ENCODE peak calls at places on chromosomes 12 and 14, in six cellular contexts. E is T-helper 9 cell; U is stimulated activated CD4-positive, alpha-beta T cell treated with anti-CD3 and anti-CD28 coated beads, Interleukin-1b, Interleukin-23, amount 100 ng/mL, for 48 hours; A is neuronal stem cell; I is retina; Z is ELR. F is an unnamed sample.

GRCh38 chr12:25373396-25373795 is 122.7 kb upstream of the KRAS start:
- DNase-seq in E (no peak), U (no peak), A (no peak), I (no peak), Z (no peak), F (no peak)

GRCh38 chr12:55172686-55173085 is 46.5 kb downstream of the OR9K2 start:
- DNase-seq in E (no peak), U (no peak), A (no peak), I (no peak), Z (no peak), F (no peak)

GRCh38 chr14:66247662-66248061 is 238.5 kb upstream of the CCDC196 start:
- DNase-seq in E (no peak), U (no peak), A (no peak), I (peak; percentile 34), Z (no peak), F (no peak)

GRCh38 chr12:51295651-51296050 is 25.4 kb upstream of the SMAGP start:
- DNase-seq in E (no peak), U (no peak), A (no peak), I (no peak), Z (no peak), F (no peak)

GRCh38 chr12:112381421-112381897 is 772 bp downstream of the HECTD4 start:
- DNase-seq in E (peak; percentile 21), U (peak; percentile 17), A (no peak), I (peak; percentile 61), Z (peak; percentile 46), F (no peak)

GRCh38 chr12:58067610-58068387 is 126.4 kb downstream of the ATP23 start:
- DNase-seq in E (no peak), U (no peak), A (no peak), I (no peak), Z (peak; percentile 96), F (no peak)

GRCh38 chr14:24631749-24632335 is 2.1 kb downstream of the GZMB start:
- DNase-seq in E (no peak), U (no peak), A (no peak), I (no peak), Z (no peak), F (no peak)

GRCh38 chr12:29728033-29728432 is 55.7 kb downstream of the TMTC1 start:
- DNase-seq in E (no peak), U (no peak), A (no peak), I (no peak), Z (no peak), F (no peak)

GRCh38 chr12:109191621-109192250 is 75.3 kb downstream of the ACACB start:
- DNase-seq in E (no peak), U (no peak), A (no peak), I (no peak), Z (peak; percentile 66), F (no peak)

GRCh38 chr12:22408605-22409004 is 74.1 kb upstream of the ST8SIA1 start:
- DNase-seq in E (no peak), U (no peak), A (no peak), I (no peak), Z (no peak), F (no peak)

GRCh38 chr14:66143387-66144112 is 342.6 kb upstream of the CCDC196 start:
- DNase-seq in E (no peak), U (no peak), A (no peak), I (no peak), Z (no peak), F (no peak)

GRCh38 chr14:22977684-22978486 is 4.5 kb downstream of the AJUBA start:
- DNase-seq in E (no peak), U (no peak), A (peak; percentile 93), I (peak; percentile 65), Z (peak; percentile 90), F (peak; percentile 85)

GRCh38 chr14:77270361-77271112 is 469 bp downstream of the NGB start:
- DNase-seq in E (no peak), U (no peak), A (no peak), I (peak; percentile 62), Z (no peak), F (no peak)

GRCh38 chr14:56555921-56556570 is 23.6 kb upstream of the TMEM260 start:
- DNase-seq in E (no peak), U (no peak), A (peak; percentile 29), I (no peak), Z (peak; percentile 47), F (peak; percentile 54)

GRCh38 chr14:100623557-100623956 is 36.3 kb upstream of the BEGAIN start:
- DNase-seq in E (no peak), U (no peak), A (no peak), I (no peak), Z (no peak), F (no peak)

GRCh38 chr12:119593578-119594398 is at the start of gene TMEM233:
- DNase-seq in E (no peak), U (no peak), A (peak; percentile 51), I (peak; percentile 64), Z (no peak), F (no peak)

GRCh38 chr14:98754343-98755025 is 517.5 kb downstream of the BCL11B start:
- DNase-seq in E (no peak), U (no peak), A (no peak), I (no peak), Z (no peak), F (no peak)

GRCh38 chr14:104423715-104424405 is 155.7 kb upstream of the C14orf180 start:
- DNase-seq in E (no peak), U (no peak), A (no peak), I (peak; percentile 28), Z (no peak), F (no peak)

GRCh38 chr12:114961491-114961890 is 277.5 kb upstream of the TBX3 start:
- DNase-seq in E (no peak), U (no peak), A (no peak), I (no peak), Z (no peak), F (no peak)

GRCh38 chr12:5177731-5178130 is 134.1 kb downstream of the KCNA5 start:
- DNase-seq in E (no peak), U (no peak), A (no peak), I (no peak), Z (no peak), F (no peak)

GRCh38 chr14:74573421-74574091 is 38.5 kb downstream of the LTBP2 start:
- DNase-seq in E (no peak), U (no peak), A (no peak), I (no peak), Z (no peak), F (no peak)

GRCh38 chr12:103929051-103929908 is 930 bp upstream of the HSP90B1 start:
- DNase-seq in E (peak; percentile 70), U (peak; percentile 86), A (no peak), I (peak; percentile 96), Z (peak; percentile 94), F (peak; percentile 72)